ENCODE peak calls at places on chromosomes 6 and 20, in five cellular contexts. One of them, this sample, is unnamed.

GRCh38 chr20:64115171-64115911 is 8.0 kb upstream of the NPBWR2 start:
- DNase-seq in brain microvascular endothelial cell: no peak
- DNase-seq in colonic mucosa: no peak
- DNase-seq in suprapubic skin: peak; percentile 51
- DNase-seq in AG04450: no peak
- DNase-seq in this sample: no peak

GRCh38 chr6:149060300-149060984 is 257.1 kb upstream of the TAB2 start:
- DNase-seq in brain microvascular endothelial cell: peak; percentile 50
- DNase-seq in colonic mucosa: peak; percentile 72
- DNase-seq in suprapubic skin: no peak
- DNase-seq in AG04450: no peak
- DNase-seq in this sample: no peak

GRCh38 chr6:35319346-35320030 is 21.9 kb downstream of the DEF6 start:
- DNase-seq in brain microvascular endothelial cell: no peak
- DNase-seq in colonic mucosa: no peak
- DNase-seq in suprapubic skin: no peak
- DNase-seq in AG04450: no peak
- DNase-seq in this sample: no peak

GRCh38 chr6:110723017-110723416 is 92.3 kb downstream of the CDK19 start:
- DNase-seq in brain microvascular endothelial cell: no peak
- DNase-seq in colonic mucosa: no peak
- DNase-seq in suprapubic skin: no peak
- DNase-seq in AG04450: no peak
- DNase-seq in this sample: no peak

GRCh38 chr6:40083141-40083920 is 149.1 kb upstream of the MOCS1 start:
- DNase-seq in brain microvascular endothelial cell: no peak
- DNase-seq in colonic mucosa: no peak
- DNase-seq in suprapubic skin: no peak
- DNase-seq in AG04450: no peak
- DNase-seq in this sample: no peak

GRCh38 chr6:46704562-46704961 is 16.9 kb downstream of the TDRD6 start:
- DNase-seq in brain microvascular endothelial cell: peak; percentile 8
- DNase-seq in colonic mucosa: no peak
- DNase-seq in suprapubic skin: no peak
- DNase-seq in AG04450: no peak
- DNase-seq in this sample: no peak

GRCh38 chr6:136956590-136957573 is 34.8 kb downstream of the SLC35D3 start:
- DNase-seq in brain microvascular endothelial cell: no peak
- DNase-seq in colonic mucosa: no peak
- DNase-seq in suprapubic skin: no peak
- DNase-seq in AG04450: no peak
- DNase-seq in this sample: no peak

GRCh38 chr20:23484081-23484480 is 6.8 kb upstream of the CST8 start:
- DNase-seq in brain microvascular endothelial cell: no peak
- DNase-seq in colonic mucosa: no peak
- DNase-seq in suprapubic skin: no peak
- DNase-seq in AG04450: no peak
- DNase-seq in this sample: no peak

GRCh38 chr6:14665827-14666724 is 548.5 kb downstream of the CD83 start:
- DNase-seq in brain microvascular endothelial cell: peak; percentile 99
- DNase-seq in colonic mucosa: no peak
- DNase-seq in suprapubic skin: peak; percentile 70
- DNase-seq in AG04450: peak; percentile 94
- DNase-seq in this sample: peak; percentile 74

GRCh38 chr6:152575621-152576150 is 61.5 kb downstream of the SYNE1 start:
- DNase-seq in brain microvascular endothelial cell: no peak
- DNase-seq in colonic mucosa: no peak
- DNase-seq in suprapubic skin: no peak
- DNase-seq in AG04450: no peak
- DNase-seq in this sample: no peak

GRCh38 chr6:20350215-20350614 is 51.5 kb upstream of the E2F3 start:
- DNase-seq in brain microvascular endothelial cell: peak; percentile 3
- DNase-seq in colonic mucosa: no peak
- DNase-seq in suprapubic skin: no peak
- DNase-seq in AG04450: no peak
- DNase-seq in this sample: no peak

GRCh38 chr6:109524129-109524528 is 41.1 kb upstream of the ZBTB24 start:
- DNase-seq in brain microvascular endothelial cell: no peak
- DNase-seq in colonic mucosa: no peak
- DNase-seq in suprapubic skin: no peak
- DNase-seq in AG04450: no peak
- DNase-seq in this sample: no peak

GRCh38 chr6:109523478-109523877 is 40.5 kb upstream of the ZBTB24 start:
- DNase-seq in brain microvascular endothelial cell: peak; percentile 44
- DNase-seq in colonic mucosa: no peak
- DNase-seq in suprapubic skin: no peak
- DNase-seq in AG04450: no peak
- DNase-seq in this sample: no peak

GRCh38 chr6:109531446-109531845 is 48.4 kb upstream of the ZBTB24 start:
- DNase-seq in brain microvascular endothelial cell: no peak
- DNase-seq in colonic mucosa: no peak
- DNase-seq in suprapubic skin: no peak
- DNase-seq in AG04450: no peak
- DNase-seq in this sample: no peak

GRCh38 chr6:109526905-109527628 is 44.0 kb upstream of the ZBTB24 start:
- DNase-seq in brain microvascular endothelial cell: peak; percentile 74
- DNase-seq in colonic mucosa: peak; percentile 31
- DNase-seq in suprapubic skin: no peak
- DNase-seq in AG04450: peak; percentile 23
- DNase-seq in this sample: no peak

DNA sequence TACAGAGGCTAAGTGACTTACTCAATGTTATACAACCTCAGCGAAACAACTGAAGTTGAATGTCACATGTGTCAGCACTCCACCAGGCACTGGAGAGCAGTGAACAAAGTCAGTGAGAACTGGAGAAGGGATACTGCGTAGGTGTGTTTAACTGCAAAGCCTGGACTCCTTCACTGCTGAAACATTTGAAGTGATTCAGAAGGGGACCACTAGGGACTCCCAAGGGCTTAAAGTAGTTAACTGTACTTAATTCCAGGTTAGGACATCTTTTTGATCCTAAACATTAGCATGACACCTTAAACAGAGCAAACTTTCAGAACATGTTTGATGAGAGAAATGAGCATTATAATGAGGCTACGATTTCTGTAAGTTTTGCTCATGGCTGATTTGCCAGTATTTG is 45.0 kb upstream of the ZBTB24 start:
- DNase-seq in brain microvascular endothelial cell: no peak
- DNase-seq in colonic mucosa: no peak
- DNase-seq in suprapubic skin: no peak
- DNase-seq in AG04450: no peak
- DNase-seq in this sample: no peak
- TF ChIP-seq CTCF in brain microvascular endothelial cell: peak; percentile 58
- TF ChIP-seq CTCF in colonic mucosa: no peak
- TF ChIP-seq CTCF in suprapubic skin: no peak
- TF ChIP-seq CTCF in AG04450: peak; percentile 49
- TF ChIP-seq CTCF in this sample: no peak

GRCh38 chr6:7628915-7629314 is 38.9 kb downstream of the SNRNP48 start:
- DNase-seq in brain microvascular endothelial cell: no peak
- DNase-seq in colonic mucosa: no peak
- DNase-seq in suprapubic skin: no peak
- DNase-seq in AG04450: no peak
- DNase-seq in this sample: no peak

GRCh38 chr6:7631466-7631865 is 41.5 kb downstream of the SNRNP48 start:
- DNase-seq in brain microvascular endothelial cell: no peak
- DNase-seq in colonic mucosa: no peak
- DNase-seq in suprapubic skin: no peak
- DNase-seq in AG04450: no peak
- DNase-seq in this sample: no peak

GRCh38 chr6:7628479-7628878 is 38.5 kb downstream of the SNRNP48 start:
- DNase-seq in brain microvascular endothelial cell: no peak
- DNase-seq in colonic mucosa: no peak
- DNase-seq in suprapubic skin: no peak
- DNase-seq in AG04450: no peak
- DNase-seq in this sample: no peak

GRCh38 chr6:7630792-7631191 is 40.8 kb downstream of the SNRNP48 start:
- DNase-seq in brain microvascular endothelial cell: no peak
- DNase-seq in colonic mucosa: no peak
- DNase-seq in suprapubic skin: no peak
- DNase-seq in AG04450: no peak
- DNase-seq in this sample: no peak

GRCh38 chr6:7629321-7629720 is 39.3 kb downstream of the SNRNP48 start:
- DNase-seq in brain microvascular endothelial cell: no peak
- DNase-seq in colonic mucosa: no peak
- DNase-seq in suprapubic skin: no peak
- DNase-seq in AG04450: no peak
- DNase-seq in this sample: no peak
- TF ChIP-seq CTCF in brain microvascular endothelial cell: no peak
- TF ChIP-seq CTCF in colonic mucosa: no peak
- TF ChIP-seq CTCF in suprapubic skin: no peak
- TF ChIP-seq CTCF in AG04450: no peak
- TF ChIP-seq CTCF in this sample: no peak

DNA sequence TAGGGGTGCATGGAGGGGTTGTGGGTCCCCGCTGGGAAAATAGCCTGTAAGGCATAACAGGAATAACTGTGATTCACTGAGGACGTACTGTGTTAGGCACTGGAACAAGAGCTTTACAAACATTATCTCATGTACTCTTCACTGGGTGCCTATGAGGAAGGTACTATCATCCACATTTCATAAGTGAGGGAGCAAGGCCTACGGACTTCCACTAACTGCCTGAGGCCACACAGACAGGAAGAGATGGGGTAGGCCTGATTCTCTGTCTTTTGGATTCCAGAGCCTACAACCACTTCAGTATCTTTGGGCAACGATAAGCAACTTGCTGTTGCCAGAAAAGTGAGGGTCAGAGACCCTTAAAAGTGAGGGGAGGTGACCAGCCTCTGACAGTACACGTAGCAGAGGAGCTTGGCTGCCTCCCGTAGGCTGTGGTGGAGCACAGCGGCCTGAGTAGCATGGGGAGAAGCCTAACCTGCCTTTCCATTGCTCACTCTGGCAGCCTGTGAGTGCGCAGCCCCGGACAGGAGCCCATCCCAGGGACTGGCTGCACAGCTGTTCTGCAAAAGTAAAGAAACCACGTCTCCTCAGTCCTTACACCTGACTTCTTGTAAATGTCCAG is 30.4 kb downstream of the PSMB1 start:
- DNase-seq in brain microvascular endothelial cell: no peak
- DNase-seq in colonic mucosa: no peak
- DNase-seq in suprapubic skin: no peak
- DNase-seq in AG04450: no peak
- DNase-seq in this sample: no peak
- TF ChIP-seq CTCF in brain microvascular endothelial cell: peak; percentile 69
- TF ChIP-seq CTCF in colonic mucosa: no peak
- TF ChIP-seq CTCF in suprapubic skin: no peak
- TF ChIP-seq CTCF in AG04450: peak; percentile 30
- TF ChIP-seq CTCF in this sample: no peak

GRCh38 chr6:158559338-158559894 is 475 bp upstream of the TMEM181 start:
- DNase-seq in brain microvascular endothelial cell: no peak
- DNase-seq in colonic mucosa: no peak
- DNase-seq in suprapubic skin: no peak
- DNase-seq in AG04450: no peak
- DNase-seq in this sample: no peak

GRCh38 chr6:158560787-158561246 is 926 bp downstream of the TMEM181 start:
- DNase-seq in brain microvascular endothelial cell: no peak
- DNase-seq in colonic mucosa: peak; percentile 50
- DNase-seq in suprapubic skin: no peak
- DNase-seq in AG04450: no peak
- DNase-seq in this sample: no peak

GRCh38 chr6:158558415-158559306 is 1.2 kb upstream of the TMEM181 start:
- DNase-seq in brain microvascular endothelial cell: no peak
- DNase-seq in colonic mucosa: no peak
- DNase-seq in suprapubic skin: no peak
- DNase-seq in AG04450: no peak
- DNase-seq in this sample: peak; percentile 52

GRCh38 chr6:158561247-158561884 is 1.5 kb downstream of the TMEM181 start:
- DNase-seq in brain microvascular endothelial cell: no peak
- DNase-seq in colonic mucosa: no peak
- DNase-seq in suprapubic skin: no peak
- DNase-seq in AG04450: no peak
- DNase-seq in this sample: peak; percentile 56

GRCh38 chr6:158559895-158560786 is at the start of gene TMEM181:
- DNase-seq in brain microvascular endothelial cell: peak; percentile 59
- DNase-seq in colonic mucosa: peak; percentile 87
- DNase-seq in suprapubic skin: peak; percentile 87
- DNase-seq in AG04450: peak; percentile 38
- DNase-seq in this sample: no peak
- TF ChIP-seq CTCF in brain microvascular endothelial cell: no peak
- TF ChIP-seq CTCF in colonic mucosa: no peak
- TF ChIP-seq CTCF in suprapubic skin: no peak
- TF ChIP-seq CTCF in AG04450: no peak
- TF ChIP-seq CTCF in this sample: no peak